ENCODE peak calls at places on chromosomes 3 and 15, in six cellular contexts. U, E, R, F, X and L are unnamed samples.

GRCh38 chr15:98635848-98636247 is 12.5 kb upstream of the IGF1R start:
- DNase-seq in X (no peak), R (no peak), F (no peak), E (no peak), U (no peak), L (no peak)

GRCh38 chr3:61381745-61382392 is 130.6 kb upstream of the FHIT start:
- DNase-seq in U (peak; percentile 15), E (no peak), F (peak; percentile 26), R (peak; percentile 23), X (no peak), L (no peak)

GRCh38 chr3:164451083-164451910 is 627.0 kb downstream of the SI start:
- DNase-seq in F (no peak), U (no peak), X (no peak), E (no peak), R (no peak), L (no peak)

GRCh38 chr15:22262613-22263020 is 182.3 kb downstream of the OR4M2 start:
- DNase-seq in X (no peak), F (no peak), U (peak; percentile 77), R (no peak), E (no peak), L (no peak)

GRCh38 chr3:12148183-12148940 is 10.3 kb downstream of the TIMP4 start:
- DNase-seq in U (no peak), R (no peak), E (peak; percentile 81), X (no peak), F (no peak), L (no peak)

GRCh38 chr15:69758810-69759410 is 306.3 kb downstream of the RPLP1 start:
- DNase-seq in R (peak; percentile 76), X (no peak), U (no peak), E (no peak), F (no peak), L (no peak)

GRCh38 chr15:36590838-36591237 is 11.4 kb downstream of the CDIN1 start:
- DNase-seq in E (peak; percentile 60), X (no peak), R (peak; percentile 87), U (no peak), F (no peak), L (no peak)

GRCh38 chr15:85477730-85478129 is 97.3 kb downstream of the AKAP13 start:
- DNase-seq in U (peak; percentile 43), X (no peak), F (no peak), R (peak; percentile 51), E (peak; percentile 54), L (no peak)

GRCh38 chr3:55434789-55435188 is 52.3 kb downstream of the WNT5A start:
- DNase-seq in E (no peak), X (no peak), F (no peak), U (peak; percentile 18), R (peak; percentile 44), L (no peak)

GRCh38 chr3:10281951-10282350 is 10.8 kb downstream of the GHRL start:
- DNase-seq in F (no peak), R (no peak), X (no peak), E (peak; percentile 58), U (no peak), L (no peak)

GRCh38 chr3:190321789-190322603 is at the start of gene CLDN1:
- DNase-seq in F (peak; percentile 94), U (peak; percentile 80), E (no peak), R (peak; percentile 81), X (peak; percentile 93), L (peak; percentile 72)

GRCh38 chr3:42923606-42924005 is 17.7 kb downstream of the ZNF662 start:
- DNase-seq in X (no peak), U (no peak), E (no peak), F (no peak), R (no peak), L (no peak)

GRCh38 chr15:55290361-55291057 is 896 bp upstream of the RAB27A start:
- DNase-seq in X (peak; percentile 90), R (peak; percentile 76), F (peak; percentile 90), U (peak; percentile 81), E (no peak), L (peak; percentile 43)

GRCh38 chr3:152998554-152998953 is 163.5 kb upstream of the RAP2B start:
- DNase-seq in E (no peak), X (no peak), U (no peak), R (no peak), F (no peak), L (no peak)

GRCh38 chr3:169264711-169265110 is 398.8 kb downstream of the MECOM start:
- DNase-seq in F (peak; percentile 80), U (no peak), E (no peak), X (no peak), R (peak; percentile 28), L (no peak)

GRCh38 chr3:63857311-63857710 is 6.3 kb downstream of the THOC7 start:
- DNase-seq in F (no peak), X (no peak), U (no peak), E (no peak), R (peak; percentile 44), L (no peak)

GRCh38 chr15:74253276-74253921 is 17.3 kb downstream of the CCDC33 start:
- DNase-seq in U (no peak), X (no peak), E (no peak), R (no peak), F (no peak), L (no peak)

GRCh38 chr3:170829873-170830272 is 40.1 kb downstream of the RPL22L1 start:
- DNase-seq in U (no peak), R (no peak), E (no peak), X (no peak), F (no peak), L (no peak)

GRCh38 chr3:148772835-148773234 is 54.8 kb upstream of the CPB1 start:
- DNase-seq in F (no peak), X (no peak), E (no peak), R (no peak), U (no peak), L (no peak)

GRCh38 chr3:47007482-47008257 is 28.2 kb downstream of the NBEAL2 start:
- DNase-seq in E (no peak), R (no peak), F (no peak), X (peak; percentile 56), U (no peak), L (peak; percentile 68)